ENCODE peak calls at places on chromosome 21, in six cellular contexts. N, S, R, K, W and V are unnamed samples.

GRCh38 chr21:26844258-26845065 is 747 bp downstream of the ADAMTS1 start:
- DNase-seq in K (peak), W (peak), R (peak), S (no peak), N (peak), V (no peak)

GRCh38 chr21:45404726-45405270 is at the start of gene COL18A1:
- DNase-seq in R (peak), K (no peak), W (no peak), S (no peak), N (peak), V (no peak)

GRCh38 chr21:32739946-32740345 is 12.1 kb upstream of the SYNJ1 start:
- DNase-seq in K (no peak), W (no peak), R (no peak), N (no peak), S (no peak), V (no peak)

GRCh38 chr21:42091899-42092508 is 20.9 kb downstream of the UMODL1 start:
- DNase-seq in K (no peak), R (no peak), S (no peak), N (no peak), W (no peak), V (no peak)

GRCh38 chr21:45709127-45709526 is 65.6 kb downstream of the PCBP3 start:
- DNase-seq in W (no peak), N (no peak), R (no peak), K (peak), S (no peak), V (no peak)

GRCh38 chr21:17397703-17398102 is 115.1 kb upstream of the CXADR start:
- DNase-seq in K (no peak), N (no peak), W (no peak), S (no peak), R (no peak), V (no peak)

GRCh38 chr21:31921079-31921478 is 48.3 kb downstream of the HUNK start:
- DNase-seq in R (no peak), N (no peak), S (no peak), W (no peak), K (no peak), V (no peak)

GRCh38 chr21:25809013-25809412 is 74.2 kb downstream of the GABPA start:
- DNase-seq in K (no peak), W (no peak), R (no peak), S (peak), N (no peak), V (no peak)

GRCh38 chr21:24375201-24375600 is 1232.1 kb downstream of the MRPL39 start:
- DNase-seq in S (no peak), N (peak), K (no peak), W (no peak), R (no peak), V (no peak)

GRCh38 chr21:30268608-30269197 is 14.0 kb downstream of the KRTAP24-1 start:
- DNase-seq in N (no peak), S (no peak), R (peak), K (no peak), W (no peak), V (no peak)

GRCh38 chr21:36472377-36472776 is 7.5 kb downstream of the CLDN14 start:
- DNase-seq in K (no peak), N (no peak), W (no peak), R (no peak), S (no peak), V (no peak)

GRCh38 chr21:24716306-24716918 is 890.9 kb downstream of the MRPL39 start:
- DNase-seq in N (no peak), R (no peak), W (no peak), K (no peak), S (peak), V (no peak)

GRCh38 chr21:27759820-27760219 is 792.9 kb upstream of the ADAMTS5 start:
- DNase-seq in K (no peak), W (no peak), R (no peak), S (no peak), N (no peak), V (no peak)

GRCh38 chr21:20661745-20662470 is 336.3 kb upstream of the NCAM2 start:
- DNase-seq in K (no peak), R (no peak), W (no peak), S (no peak), N (no peak), V (no peak)

GRCh38 chr21:46038871-46039397 is 57.4 kb downstream of the COL6A1 start:
- DNase-seq in S (no peak), R (no peak), N (no peak), W (no peak), K (peak), V (peak)